ENCODE peak calls at places on chromosomes 6 and 20, in eight cellular contexts. One of them, this sample, is unnamed.

GRCh38 chr6:7163661-7164071 is 55.9 kb downstream of the RREB1 start:
- DNase-seq in fibroblast of the aortic adventitia: no peak
- DNase-seq in H1: no peak
- DNase-seq in A673: no peak
- DNase-seq in thoracic aorta: no peak
- DNase-seq in cardiac fibroblast: no peak
- DNase-seq in breast epithelium: no peak
- DNase-seq in IMR-90: no peak
- DNase-seq in this sample: no peak

GRCh38 chr6:19322691-19323470 is 514.3 kb upstream of the ID4 start:
- DNase-seq in fibroblast of the aortic adventitia: peak
- DNase-seq in A673: peak
- DNase-seq in thoracic aorta: no peak
- DNase-seq in cardiac fibroblast: peak
- DNase-seq in breast epithelium: peak
- DNase-seq in H1: no peak
- DNase-seq in IMR-90: no peak
- DNase-seq in this sample: no peak

GRCh38 chr6:91087864-91088263 is 501.0 kb upstream of the MAP3K7 start:
- DNase-seq in IMR-90: no peak
- DNase-seq in breast epithelium: no peak
- DNase-seq in fibroblast of the aortic adventitia: no peak
- DNase-seq in H1: no peak
- DNase-seq in cardiac fibroblast: no peak
- DNase-seq in thoracic aorta: no peak
- DNase-seq in A673: no peak
- DNase-seq in this sample: no peak

GRCh38 chr20:31485450-31486339 is 10.6 kb downstream of the REM1 start:
- DNase-seq in cardiac fibroblast: peak
- DNase-seq in fibroblast of the aortic adventitia: peak
- DNase-seq in IMR-90: peak
- DNase-seq in breast epithelium: peak
- DNase-seq in thoracic aorta: no peak
- DNase-seq in H1: no peak
- DNase-seq in A673: no peak
- DNase-seq in this sample: peak

GRCh38 chr20:19205999-19206398 is 6.4 kb upstream of the SLC24A3 start:
- DNase-seq in thoracic aorta: no peak
- DNase-seq in H1: peak
- DNase-seq in IMR-90: peak
- DNase-seq in fibroblast of the aortic adventitia: peak
- DNase-seq in breast epithelium: peak
- DNase-seq in A673: peak
- DNase-seq in cardiac fibroblast: peak
- DNase-seq in this sample: peak

GRCh38 chr6:44735631-44735963 is 348.1 kb downstream of the CDC5L start:
- DNase-seq in H1: no peak
- DNase-seq in thoracic aorta: no peak
- DNase-seq in A673: no peak
- DNase-seq in fibroblast of the aortic adventitia: peak
- DNase-seq in breast epithelium: no peak
- DNase-seq in IMR-90: peak
- DNase-seq in cardiac fibroblast: peak
- DNase-seq in this sample: peak

GRCh38 chr6:136846046-136846445 is 23.7 kb downstream of the PEX7 start:
- DNase-seq in IMR-90: peak
- DNase-seq in H1: no peak
- DNase-seq in fibroblast of the aortic adventitia: peak
- DNase-seq in cardiac fibroblast: peak
- DNase-seq in breast epithelium: no peak
- DNase-seq in A673: peak
- DNase-seq in thoracic aorta: no peak
- DNase-seq in this sample: peak

GRCh38 chr20:31566332-31566657 is 38.8 kb upstream of the ID1 start:
- DNase-seq in cardiac fibroblast: no peak
- DNase-seq in H1: no peak
- DNase-seq in IMR-90: no peak
- DNase-seq in thoracic aorta: no peak
- DNase-seq in A673: no peak
- DNase-seq in fibroblast of the aortic adventitia: no peak
- DNase-seq in breast epithelium: no peak
- DNase-seq in this sample: no peak

GRCh38 chr6:151164383-151164782 is 75.4 kb upstream of the AKAP12 start:
- DNase-seq in cardiac fibroblast: no peak
- DNase-seq in H1: no peak
- DNase-seq in fibroblast of the aortic adventitia: no peak
- DNase-seq in A673: peak
- DNase-seq in thoracic aorta: no peak
- DNase-seq in IMR-90: no peak
- DNase-seq in breast epithelium: no peak
- DNase-seq in this sample: no peak

GRCh38 chr20:50931048-50931305 is 260 bp downstream of the ADNP start:
- DNase-seq in thoracic aorta: no peak
- DNase-seq in H1: no peak
- DNase-seq in cardiac fibroblast: no peak
- DNase-seq in A673: no peak
- DNase-seq in breast epithelium: no peak
- DNase-seq in IMR-90: no peak
- DNase-seq in fibroblast of the aortic adventitia: no peak
- DNase-seq in this sample: no peak

GRCh38 chr20:57422254-57422653 is 31.1 kb downstream of the RBM38 start:
- DNase-seq in IMR-90: no peak
- DNase-seq in H1: no peak
- DNase-seq in thoracic aorta: no peak
- DNase-seq in A673: no peak
- DNase-seq in cardiac fibroblast: no peak
- DNase-seq in fibroblast of the aortic adventitia: no peak
- DNase-seq in breast epithelium: no peak
- DNase-seq in this sample: no peak

GRCh38 chr20:4947817-4948559 is 53.3 kb downstream of the SLC23A2 start:
- DNase-seq in IMR-90: no peak
- DNase-seq in A673: no peak
- DNase-seq in breast epithelium: no peak
- DNase-seq in cardiac fibroblast: no peak
- DNase-seq in H1: no peak
- DNase-seq in fibroblast of the aortic adventitia: peak
- DNase-seq in thoracic aorta: no peak
- DNase-seq in this sample: no peak

GRCh38 chr6:139970591-139970991 is 596.1 kb upstream of the CITED2 start:
- DNase-seq in thoracic aorta: no peak
- DNase-seq in A673: no peak
- DNase-seq in breast epithelium: no peak
- DNase-seq in cardiac fibroblast: peak
- DNase-seq in H1: no peak
- DNase-seq in fibroblast of the aortic adventitia: peak
- DNase-seq in IMR-90: peak
- DNase-seq in this sample: no peak

GRCh38 chr20:21557246-21557982 is 43.5 kb upstream of the NKX2-2 start:
- DNase-seq in cardiac fibroblast: no peak
- DNase-seq in A673: no peak
- DNase-seq in IMR-90: no peak
- DNase-seq in thoracic aorta: no peak
- DNase-seq in breast epithelium: no peak
- DNase-seq in H1: no peak
- DNase-seq in fibroblast of the aortic adventitia: no peak
- DNase-seq in this sample: no peak

DNA sequence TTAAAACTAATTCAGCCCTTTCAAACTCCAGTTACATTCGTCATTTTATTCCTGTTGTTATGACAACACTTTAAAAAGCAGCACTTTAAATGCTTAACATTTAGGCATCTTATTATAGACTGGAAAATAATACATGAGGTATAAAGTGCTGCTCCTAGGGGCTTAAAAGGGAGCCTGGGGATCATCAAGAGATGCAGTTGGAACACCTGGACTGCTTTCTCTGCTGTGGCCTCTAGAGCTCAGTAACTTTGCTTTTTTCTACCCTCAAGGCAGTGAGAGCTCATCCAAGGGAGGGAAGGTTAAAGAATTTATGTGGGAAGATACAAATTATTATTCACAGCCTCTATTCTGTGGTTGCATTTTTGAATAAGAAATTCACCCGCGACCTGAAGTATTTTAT is 46.8 kb downstream of the RIPOR2 start:
- DNase-seq in cardiac fibroblast: no peak
- DNase-seq in H1: no peak
- DNase-seq in fibroblast of the aortic adventitia: no peak
- DNase-seq in thoracic aorta: no peak
- DNase-seq in IMR-90: no peak
- DNase-seq in A673: no peak
- DNase-seq in breast epithelium: no peak
- DNase-seq in this sample: no peak
- H3K4me3 ChIP-seq in cardiac fibroblast: no peak
- H3K4me3 ChIP-seq in H1: no peak
- H3K4me3 ChIP-seq in fibroblast of the aortic adventitia: no peak
- H3K4me3 ChIP-seq in thoracic aorta: no peak
- H3K4me3 ChIP-seq in IMR-90: no peak
- H3K4me3 ChIP-seq in A673: no peak
- H3K4me3 ChIP-seq in breast epithelium: no peak
- H3K4me3 ChIP-seq in this sample: no peak

GRCh38 chr6:84052204-84052882 is 18.8 kb downstream of the MRAP2 start:
- DNase-seq in A673: peak
- DNase-seq in cardiac fibroblast: peak
- DNase-seq in breast epithelium: peak
- DNase-seq in thoracic aorta: peak
- DNase-seq in fibroblast of the aortic adventitia: peak
- DNase-seq in IMR-90: peak
- DNase-seq in H1: peak
- DNase-seq in this sample: peak
- TF ChIP-seq CTCF in A673: no peak
- TF ChIP-seq CTCF in cardiac fibroblast: no peak
- TF ChIP-seq CTCF in breast epithelium: no peak
- TF ChIP-seq CTCF in thoracic aorta: no peak
- TF ChIP-seq CTCF in fibroblast of the aortic adventitia: no peak
- TF ChIP-seq CTCF in IMR-90: no peak
- TF ChIP-seq CTCF in H1: peak
- TF ChIP-seq CTCF in this sample: no peak

GRCh38 chr6:145816392-145816791 is 1.8 kb upstream of the FBXO30 start:
- DNase-seq in thoracic aorta: no peak
- DNase-seq in H1: no peak
- DNase-seq in cardiac fibroblast: no peak
- DNase-seq in A673: no peak
- DNase-seq in fibroblast of the aortic adventitia: no peak
- DNase-seq in breast epithelium: no peak
- DNase-seq in IMR-90: no peak
- DNase-seq in this sample: no peak
- H3K4me3 ChIP-seq in thoracic aorta: no peak
- H3K4me3 ChIP-seq in H1: no peak
- H3K4me3 ChIP-seq in cardiac fibroblast: no peak
- H3K4me3 ChIP-seq in A673: no peak
- H3K4me3 ChIP-seq in fibroblast of the aortic adventitia: no peak
- H3K4me3 ChIP-seq in breast epithelium: no peak
- H3K4me3 ChIP-seq in IMR-90: no peak
- H3K4me3 ChIP-seq in this sample: no peak

GRCh38 chr6:10256113-10256690 is 158.7 kb downstream of the TFAP2A start:
- DNase-seq in thoracic aorta: no peak
- DNase-seq in H1: peak
- DNase-seq in cardiac fibroblast: no peak
- DNase-seq in fibroblast of the aortic adventitia: peak
- DNase-seq in A673: peak
- DNase-seq in IMR-90: no peak
- DNase-seq in breast epithelium: no peak
- DNase-seq in this sample: no peak
- TF ChIP-seq CTCF in thoracic aorta: no peak
- TF ChIP-seq CTCF in H1: peak
- TF ChIP-seq CTCF in cardiac fibroblast: peak
- TF ChIP-seq CTCF in fibroblast of the aortic adventitia: peak
- TF ChIP-seq CTCF in A673: peak
- TF ChIP-seq CTCF in IMR-90: peak
- TF ChIP-seq CTCF in breast epithelium: peak
- TF ChIP-seq CTCF in this sample: peak